ENCODE peak calls at places on chromosomes 4 and X, in seven cellular contexts. U is A549; H is fibroblast of pulmonary artery; I is upper lobe of right lung; O is T-helper 9 cell; V is stimulated activated CD4-positive, alpha-beta T cell treated with anti-CD3 and anti-CD28 coated beads, Interleukin-2, amount 100 ng/mL, for 48 hours; N is iris pigment epithelial cell. R is an unnamed sample.

GRCh38 chr4:25551608-25552007 is 104.0 kb upstream of the SLC34A2 start:
- DNase-seq in U (no peak), H (no peak), I (no peak), O (no peak), V (no peak), N (no peak), R (no peak)

GRCh38 chr4:158671665-158671914 is at the start of gene C4orf46:
- DNase-seq in U (no peak), H (no peak), I (no peak), O (no peak), V (no peak), N (no peak), R (no peak)

GRCh38 chrX:1419545-1420355 is 27.8 kb upstream of the SLC25A6 start:
- DNase-seq in U (no peak), H (no peak), I (no peak), O (no peak), V (no peak), N (no peak), R (no peak)

GRCh38 chrX:64894454-64895038 is 81.7 kb downstream of the ZC4H2 start:
- DNase-seq in U (peak; percentile 4), H (peak; percentile 9), I (no peak), O (peak; percentile 5), V (peak; percentile 8), N (peak; percentile 8), R (no peak)

GRCh38 chrX:150899191-150899757 is 806 bp upstream of the CD99L2 start:
- DNase-seq in U (peak; percentile 26), H (peak; percentile 6), I (peak; percentile 67), O (peak; percentile 6), V (peak; percentile 3), N (peak; percentile 21), R (peak; percentile 11)

GRCh38 chr4:81632581-81633247 is 161.0 kb upstream of the RASGEF1B start:
- DNase-seq in U (no peak), H (peak; percentile 14), I (no peak), O (no peak), V (no peak), N (peak; percentile 22), R (no peak)

GRCh38 chrX:63561425-63561824 is 210.3 kb upstream of the SPIN4 start:
- DNase-seq in U (no peak), H (no peak), I (no peak), O (no peak), V (no peak), N (peak; percentile 5), R (peak; percentile 4)

GRCh38 chr4:2923678-2924173 is 39.5 kb downstream of the NOP14 start:
- DNase-seq in U (no peak), H (no peak), I (peak; percentile 54), O (no peak), V (no peak), N (no peak), R (no peak)

GRCh38 chrX:73943572-73943899 is 360.4 kb upstream of the ZCCHC13 start:
- DNase-seq in U (no peak), H (peak; percentile 21), I (no peak), O (no peak), V (no peak), N (peak; percentile 24), R (no peak)

GRCh38 chrX:78527818-78528217 is 131.3 kb downstream of the RTL3 start:
- DNase-seq in U (no peak), H (no peak), I (no peak), O (no peak), V (no peak), N (no peak), R (no peak)

GRCh38 chr4:159268607-159269006 is 165.7 kb downstream of the RAPGEF2 start:
- DNase-seq in U (no peak), H (no peak), I (no peak), O (no peak), V (no peak), N (no peak), R (no peak)

GRCh38 chr4:185998791-185999190 is 70.2 kb upstream of the TLR3 start:
- DNase-seq in U (no peak), H (no peak), I (no peak), O (no peak), V (no peak), N (peak; percentile 36), R (peak; percentile 3)

GRCh38 chr4:83197555-83198235 is 83.2 kb upstream of the PLAC8 start:
- DNase-seq in U (no peak), H (peak; percentile 56), I (no peak), O (no peak), V (no peak), N (no peak), R (no peak)

GRCh38 chr4:177047851-177048174 is 255.1 kb upstream of the VEGFC start:
- DNase-seq in U (no peak), H (peak; percentile 6), I (no peak), O (no peak), V (no peak), N (peak; percentile 24), R (peak; percentile 66)